ENCODE peak calls at places on chromosomes 12 and 14, in eight cellular contexts. G is AG09309, B is A549, V is mesendoderm, I is kidney epithelial cell, T is lower leg skin, L is fibroblast of pulmonary artery, X is K562. O is an unnamed sample.

GRCh38 chr12:99983721-99984258 is 946 bp downstream of the ANKS1B start:
- DNase-seq in T (no peak), G (no peak), B (peak; percentile 7), I (no peak), V (peak; percentile 20), X (no peak), L (no peak), O (no peak)

GRCh38 chr14:65334765-65335411 is 77.6 kb upstream of the FUT8 start:
- DNase-seq in I (no peak), G (no peak), V (peak; percentile 29), B (no peak), T (peak; percentile 17), L (no peak), X (no peak), O (no peak)

GRCh38 chr12:46005823-46006222 is 15.4 kb upstream of the SCAF11 start:
- DNase-seq in T (no peak), G (no peak), I (no peak), B (no peak), X (no peak), V (no peak), L (no peak), O (no peak)

GRCh38 chr14:99569725-99570541 is 34.1 kb downstream of the CCDC85C start:
- DNase-seq in B (no peak), X (no peak), T (no peak), G (no peak), L (no peak), V (no peak), I (no peak), O (no peak)

GRCh38 chr12:31872831-31873604 is 86.2 kb upstream of the RESF1 start:
- DNase-seq in G (no peak), B (no peak), T (no peak), I (no peak), X (no peak), V (no peak), L (no peak), O (no peak)

GRCh38 chr12:15494329-15495046 is 172.2 kb downstream of the PTPRO start:
- DNase-seq in L (no peak), V (no peak), B (no peak), X (no peak), I (no peak), T (no peak), G (no peak), O (no peak)

GRCh38 chr14:69999246-69999645 is 120.0 kb downstream of the SMOC1 start:
- DNase-seq in V (peak; percentile 60), L (peak; percentile 79), G (no peak), X (no peak), T (peak; percentile 32), I (peak; percentile 91), B (peak; percentile 95), O (no peak)

GRCh38 chr12:94458882-94459772 is 540 bp downstream of the CEP83 start:
- DNase-seq in G (no peak), B (peak; percentile 13), T (no peak), L (peak; percentile 49), X (peak; percentile 9), V (peak; percentile 49), I (no peak), O (no peak)

GRCh38 chr14:101973356-101973755 is 9.0 kb downstream of the DYNC1H1 start:
- DNase-seq in T (peak; percentile 84), I (no peak), V (no peak), B (no peak), G (no peak), X (no peak), L (no peak), O (no peak)

DNA sequence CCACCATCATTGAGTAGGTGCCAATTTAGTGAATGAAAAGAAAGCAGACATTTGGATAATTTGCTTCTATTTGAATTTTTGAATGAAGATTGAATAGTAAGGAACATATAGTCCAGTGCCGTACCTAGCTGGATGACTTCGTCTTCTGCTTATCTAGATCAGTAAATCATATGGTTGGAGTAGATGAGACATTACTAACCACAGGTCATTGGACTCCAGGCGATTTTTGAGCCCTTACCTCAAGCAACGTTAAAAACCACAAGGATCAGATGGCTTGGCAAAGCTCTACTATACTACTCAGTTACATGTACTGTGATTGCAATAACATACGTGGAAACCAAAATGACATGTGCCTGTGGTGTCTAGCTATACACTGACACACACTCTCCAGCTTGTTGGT is 1.7 kb upstream of the SPATS2 start:
- DNase-seq in X (peak; percentile 60), B (no peak), I (no peak), T (no peak), L (peak; percentile 55), V (no peak), G (no peak), O (no peak)
- H3K4me3 ChIP-seq in X (no peak overlapping the region), B (peak overlapping the region; percentile 86), I (no peak overlapping the region), T (no peak overlapping the region), L (no peak overlapping the region), V (no peak overlapping the region), G (peak overlapping the region; percentile 94), O (no peak overlapping the region)

DNA sequence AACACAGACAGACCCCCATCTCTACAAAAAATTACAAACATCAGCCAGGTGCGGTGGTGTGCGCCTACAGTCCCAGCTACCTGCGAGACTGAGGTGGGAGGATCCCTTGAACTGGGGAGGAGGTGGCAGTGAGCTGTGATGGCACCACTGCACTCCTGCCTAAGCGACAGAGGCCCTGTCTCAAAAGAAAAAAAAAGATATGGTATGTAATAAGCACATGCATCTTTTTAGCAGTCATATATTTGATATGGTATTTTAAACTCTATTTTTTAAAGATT is 7.2 kb downstream of the SLC15A4 start:
- DNase-seq in T (no peak), B (no peak), I (no peak), G (no peak), V (no peak), L (no peak), X (no peak), O (no peak)
- H3K4me3 ChIP-seq in T (no peak overlapping the region), B (no peak overlapping the region), I (no peak overlapping the region), G (no peak overlapping the region), V (no peak overlapping the region), L (no peak overlapping the region), X (no peak overlapping the region), O (no peak overlapping the region)

GRCh38 chr14:98411154-98411553 is 860.8 kb downstream of the BCL11B start:
- DNase-seq in V (no peak), X (no peak), G (no peak), I (no peak), T (no peak), B (no peak), L (no peak), O (no peak)
- H3K4me3 ChIP-seq in V (no peak overlapping the region), X (no peak overlapping the region), G (no peak overlapping the region), I (no peak overlapping the region), T (no peak overlapping the region), B (no peak overlapping the region), L (no peak overlapping the region), O (no peak overlapping the region)

GRCh38 chr14:60488175-60488574 is 2.3 kb upstream of the C14orf39 start:
- DNase-seq in V (no peak), T (no peak), B (no peak), G (no peak), L (no peak), I (no peak), X (no peak), O (no peak)

GRCh38 chr14:60482743-60483142 is 3.1 kb downstream of the C14orf39 start:
- DNase-seq in I (no peak), X (no peak), B (no peak), L (no peak), G (no peak), T (no peak), V (no peak), O (no peak)

GRCh38 chr14:60487211-60487610 is 1.3 kb upstream of the C14orf39 start:
- DNase-seq in T (no peak), X (no peak), B (no peak), L (no peak), I (no peak), V (no peak), G (no peak), O (no peak)

GRCh38 chr14:60485600-60486251 is at the start of gene C14orf39:
- DNase-seq in T (no peak), X (peak; percentile 86), V (peak; percentile 81), L (peak; percentile 27), G (no peak), B (no peak), I (peak; percentile 10), O (no peak)

DNA sequence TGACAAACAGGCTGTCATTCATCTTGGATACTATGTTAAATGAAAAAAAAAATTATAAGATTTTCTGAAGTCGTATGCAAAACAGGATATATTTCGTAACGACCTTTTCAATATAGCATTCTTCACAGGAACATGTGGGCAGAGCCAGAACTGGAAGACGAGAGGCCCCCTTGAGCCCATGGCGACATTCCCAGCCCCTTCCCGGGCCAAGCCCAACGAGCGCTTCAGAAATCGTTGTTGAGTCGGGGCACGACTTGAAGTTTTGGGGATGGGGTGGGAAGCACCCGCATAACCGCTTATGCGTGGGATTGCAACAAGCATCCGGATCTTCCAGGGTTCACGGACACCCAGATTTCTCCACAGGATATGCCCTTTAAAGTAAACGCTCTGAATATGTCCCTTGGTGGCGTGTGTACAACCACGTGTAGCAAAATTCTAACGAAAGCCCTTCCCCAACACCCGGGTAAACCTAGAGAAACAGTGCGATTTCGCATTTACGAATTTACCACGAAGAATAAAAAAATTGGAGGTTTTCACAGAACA is 735 bp downstream of the C14orf39 start:
- DNase-seq in G (no peak), X (no peak), B (no peak), I (no peak), T (no peak), V (peak; percentile 22), L (no peak), O (no peak)
- H3K4me3 ChIP-seq in G (no peak overlapping the region), X (peak overlapping the region; percentile 45), B (no peak overlapping the region), I (peak overlapping the region; percentile 54), T (no peak overlapping the region), V (peak overlapping the region; percentile 5), L (peak overlapping the region; percentile 38), O (peak overlapping the region; percentile 41)

GRCh38 chr12:42270596-42270995 is 32.5 kb upstream of the YAF2 start:
- DNase-seq in I (no peak), V (no peak), X (no peak), B (no peak), G (no peak), L (no peak), T (no peak), O (no peak)

GRCh38 chr12:42267408-42268190 is 29.6 kb upstream of the YAF2 start:
- DNase-seq in L (no peak), I (no peak), X (no peak), G (no peak), B (no peak), V (no peak), T (no peak), O (no peak)

GRCh38 chr12:42261708-42262107 is 23.7 kb upstream of the YAF2 start:
- DNase-seq in X (no peak), B (no peak), V (no peak), L (no peak), T (no peak), I (no peak), G (no peak), O (no peak)

GRCh38 chr12:42262271-42262670 is 24.2 kb upstream of the YAF2 start:
- DNase-seq in V (no peak), B (no peak), G (no peak), T (no peak), I (no peak), X (no peak), L (no peak), O (no peak)

GRCh38 chr12:42266579-42267230 is 28.7 kb upstream of the YAF2 start:
- DNase-seq in V (no peak), I (no peak), G (no peak), T (no peak), B (no peak), X (no peak), L (no peak), O (no peak)
- H3K4me3 ChIP-seq in V (no peak overlapping the region), I (no peak overlapping the region), G (no peak overlapping the region), T (no peak overlapping the region), B (no peak overlapping the region), X (no peak overlapping the region), L (no peak overlapping the region), O (no peak overlapping the region)

GRCh38 chr14:104023325-104024055 is 62.0 kb upstream of the ASPG start:
- DNase-seq in B (no peak), L (no peak), X (no peak), I (no peak), G (no peak), V (no peak), T (no peak), O (no peak)
- H3K4me3 ChIP-seq in B (no peak overlapping the region), L (no peak overlapping the region), X (no peak overlapping the region), I (no peak overlapping the region), G (no peak overlapping the region), V (no peak overlapping the region), T (no peak overlapping the region), O (no peak overlapping the region)

O was measured in prostate gland.